ENCODE peak calls at places on chromosomes 16 and 17, in four cellular contexts. A is heart left ventricle, C is neural progenitor cell, D is BE2C. P is an unnamed sample.
A peak's percentile ranks its signal among the peaks of the same experiment; 100 is the strongest.

GRCh38 chr16:53282975-53283946 is 151.0 kb upstream of the RBL2 start:
- DNase-seq in A (no peak), C (peak; percentile 54), D (no peak), P (no peak)

GRCh38 chr17:45018514-45019176 is 32.8 kb downstream of the DCAKD start:
- DNase-seq in A (no peak), C (peak; percentile 31), D (peak; percentile 69), P (peak; percentile 47)

GRCh38 chr17:1203111-1203966 is 23.6 kb upstream of the ABR start:
- DNase-seq in A (peak; percentile 84), C (peak; percentile 94), D (peak; percentile 69), P (peak; percentile 80)

GRCh38 chr17:39612291-39612894 is 4.7 kb upstream of the NEUROD2 start:
- DNase-seq in A (no peak), C (no peak), D (no peak), P (no peak)

GRCh38 chr17:56173958-56174357 is 20.7 kb downstream of the ANKFN1 start:
- DNase-seq in A (no peak), C (no peak), D (no peak), P (no peak)

GRCh38 chr17:20116683-20117309 is 107.6 kb downstream of the SPECC1 start:
- DNase-seq in A (no peak), C (peak; percentile 85), D (peak; percentile 45), P (peak; percentile 55)

GRCh38 chr17:63946440-63947363 is 14.6 kb upstream of the CD79B start:
- DNase-seq in A (no peak), C (peak; percentile 78), D (peak; percentile 74), P (peak; percentile 63)

GRCh38 chr16:17106243-17106791 is 364.4 kb downstream of the XYLT1 start:
- DNase-seq in A (no peak), C (peak; percentile 44), D (no peak), P (no peak)

GRCh38 chr17:21463204-21463661 is 87.1 kb downstream of the KCNJ12 start:
- DNase-seq in A (no peak), C (no peak), D (no peak), P (no peak)

GRCh38 chr17:27259356-27259755 is 34.6 kb upstream of the WSB1 start:
- DNase-seq in A (no peak), C (no peak), D (no peak), P (no peak)

GRCh38 chr16:2856061-2856670 is 1.8 kb downstream of the PRSS22 start:
- DNase-seq in A (no peak), C (no peak), D (peak; percentile 51), P (peak; percentile 9)

GRCh38 chr17:79039171-79039570 is 15.2 kb downstream of the C1QTNF1 start:
- DNase-seq in A (no peak), C (no peak), D (no peak), P (no peak)

GRCh38 chr16:77570574-77570973 is 135.7 kb upstream of the ADAMTS18 start:
- DNase-seq in A (no peak), C (no peak), D (no peak), P (no peak)

GRCh38 chr17:304461-304860 is 48.1 kb downstream of the RPH3AL start:
- DNase-seq in A (peak; percentile 72), C (peak; percentile 71), D (no peak), P (peak; percentile 44)

GRCh38 chr16:1557576-1557975 is 24.1 kb downstream of the TMEM204 start:
- DNase-seq in A (no peak), C (no peak), D (no peak), P (no peak)

GRCh38 chr16:381788-382717 is at the start of gene PGAP6:
- DNase-seq in A (peak; percentile 84), C (peak; percentile 84), D (peak; percentile 75), P (peak; percentile 73)

GRCh38 chr17:52419256-52419655 is 260.7 kb upstream of the CA10 start:
- DNase-seq in A (no peak), C (no peak), D (peak; percentile 12), P (peak; percentile 26)

GRCh38 chr17:71828182-71828596 is 292.6 kb upstream of the SOX9 start:
- DNase-seq in A (no peak), C (peak; percentile 96), D (peak; percentile 78), P (no peak)

GRCh38 chr16:181668-182021 is 1.4 kb downstream of the HBQ1 start:
- DNase-seq in A (no peak), C (no peak), D (no peak), P (no peak)

GRCh38 chr17:63433746-63434591 is 12.1 kb downstream of the CYB561 start:
- DNase-seq in A (peak; percentile 85), C (no peak), D (peak; percentile 60), P (peak; percentile 94)

GRCh38 chr17:20191066-20191465 is 181.9 kb downstream of the SPECC1 start:
- DNase-seq in A (no peak), C (no peak), D (no peak), P (no peak)

GRCh38 chr17:1673041-1673790 is 11.5 kb downstream of the PRPF8 start:
- DNase-seq in A (no peak), C (no peak), D (no peak), P (peak; percentile 86)

GRCh38 chr16:57711-58110 is 4.1 kb downstream of the SNRNP25 start:
- DNase-seq in A (no peak), C (no peak), D (no peak), P (no peak)

GRCh38 chr16:86925067-86925791 is 346.9 kb downstream of the FOXL1 start:
- DNase-seq in A (no peak), C (no peak), D (no peak), P (peak; percentile 28)

GRCh38 chr16:28181557-28181914 is 30.2 kb downstream of the XPO6 start:
- DNase-seq in A (no peak), C (no peak), D (no peak), P (peak; percentile 75)

GRCh38 chr16:28183930-28184329 is 27.8 kb downstream of the XPO6 start:
- DNase-seq in A (no peak), C (no peak), D (no peak), P (no peak)

GRCh38 chr16:28182183-28182582 is 29.6 kb downstream of the XPO6 start:
- DNase-seq in A (no peak), C (no peak), D (no peak), P (no peak)

GRCh38 chr16:28184625-28185024 is 27.1 kb downstream of the XPO6 start:
- DNase-seq in A (no peak), C (no peak), D (no peak), P (no peak)

GRCh38 chr16:28183441-28183840 is 28.3 kb downstream of the XPO6 start:
- DNase-seq in A (no peak), C (no peak), D (no peak), P (no peak)
- H3K4me1 ChIP-seq in A (peaks cover 50% of the 10 kb centered on the region), C (peaks cover 6% of the 10 kb centered on the region), D (peaks cover 11% of the 10 kb centered on the region), P (peaks cover 62% of the 10 kb centered on the region)

DNA sequence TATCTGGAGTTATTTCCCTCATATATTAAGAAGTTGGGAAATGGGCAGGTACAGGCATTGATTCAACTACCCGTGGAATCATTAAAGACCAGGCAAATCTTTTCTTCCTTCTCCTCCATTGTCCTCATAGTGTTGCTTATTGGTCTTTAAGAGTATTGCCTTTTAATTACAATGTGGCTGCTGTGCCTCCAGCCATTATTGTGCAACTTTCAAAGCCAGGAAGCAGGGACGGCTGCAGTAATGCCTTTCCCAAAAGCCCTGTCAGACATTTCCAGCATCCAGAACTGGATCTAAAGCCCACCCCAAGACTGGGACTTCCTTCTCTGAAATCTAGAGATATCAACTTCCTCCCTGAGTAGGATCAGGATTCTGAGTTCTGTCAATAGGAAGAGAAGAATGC is 42.3 kb upstream of the MED9 start:
- DNase-seq in A (no peak), C (no peak), D (no peak), P (no peak)
- H3K4me1 ChIP-seq in A (no peaks in the 10 kb centered on the region), C (no peaks in the 10 kb centered on the region), D (no peaks in the 10 kb centered on the region), P (no peaks in the 10 kb centered on the region)

GRCh38 chr16:89531821-89532526 is 23.8 kb downstream of the SPG7 start:
- DNase-seq in A (no peak), C (no peak), D (no peak), P (no peak)

GRCh38 chr16:89529097-89529496 is 20.9 kb downstream of the SPG7 start:
- DNase-seq in A (no peak), C (no peak), D (no peak), P (no peak)

GRCh38 chr16:89525146-89525913 is 17.1 kb downstream of the SPG7 start:
- DNase-seq in A (no peak), C (no peak), D (no peak), P (no peak)

GRCh38 chr16:89534147-89534788 is 26.1 kb downstream of the SPG7 start:
- DNase-seq in A (no peak), C (no peak), D (no peak), P (no peak)

GRCh38 chr16:89530401-89531381 is 22.5 kb downstream of the SPG7 start:
- DNase-seq in A (no peak), C (no peak), D (no peak), P (no peak)
- H3K4me1 ChIP-seq in A (peaks cover 8% of the 10 kb centered on the region), C (no peaks in the 10 kb centered on the region), D (no peaks in the 10 kb centered on the region), P (no peaks in the 10 kb centered on the region)

GRCh38 chr17:17909078-17909477 is 63.1 kb downstream of the TOM1L2 start:
- DNase-seq in A (no peak), C (no peak), D (no peak), P (no peak)
- H3K4me1 ChIP-seq in A (peaks cover 35% of the 10 kb centered on the region), C (peaks cover 26% of the 10 kb centered on the region), D (no peaks in the 10 kb centered on the region), P (peaks cover 25% of the 10 kb centered on the region)

DNA sequence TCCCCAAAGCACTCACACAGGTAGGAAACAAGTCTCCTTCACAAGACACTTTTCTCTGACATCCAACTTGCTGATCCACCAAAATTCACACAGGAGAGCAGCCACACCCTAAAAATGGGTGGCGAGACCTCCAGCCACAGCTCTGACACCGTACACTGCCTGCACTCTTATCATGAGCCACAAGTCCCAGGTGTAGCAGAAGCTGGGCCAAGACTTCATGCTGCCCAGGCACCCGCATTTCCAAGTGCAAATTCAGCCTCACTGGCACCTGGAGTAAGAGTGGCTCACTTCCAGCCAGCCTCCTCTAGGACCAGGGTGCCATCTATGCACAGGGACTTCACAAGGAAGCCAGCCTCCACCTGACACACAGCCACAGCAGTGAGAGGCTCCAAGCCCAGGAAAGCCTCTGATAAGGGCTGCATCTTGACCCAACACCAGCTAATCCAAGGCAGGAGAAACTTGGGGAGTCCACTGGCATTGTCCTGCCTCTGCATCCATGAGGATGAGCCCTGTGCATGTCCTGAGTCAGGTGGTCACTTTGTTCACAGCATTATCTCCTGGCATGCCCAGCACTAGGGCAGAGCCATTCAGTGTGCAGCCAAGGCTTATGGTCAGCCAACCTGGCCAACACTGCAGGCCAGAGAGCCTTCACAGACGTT is 2.6 kb upstream of the ZNF768 start:
- DNase-seq in A (no peak), C (no peak), D (no peak), P (no peak)
- H3K4me1 ChIP-seq in A (peaks cover 25% of the 10 kb centered on the region), C (peaks cover 9% of the 10 kb centered on the region), D (peaks cover 3% of the 10 kb centered on the region), P (peaks cover 18% of the 10 kb centered on the region)

DNA sequence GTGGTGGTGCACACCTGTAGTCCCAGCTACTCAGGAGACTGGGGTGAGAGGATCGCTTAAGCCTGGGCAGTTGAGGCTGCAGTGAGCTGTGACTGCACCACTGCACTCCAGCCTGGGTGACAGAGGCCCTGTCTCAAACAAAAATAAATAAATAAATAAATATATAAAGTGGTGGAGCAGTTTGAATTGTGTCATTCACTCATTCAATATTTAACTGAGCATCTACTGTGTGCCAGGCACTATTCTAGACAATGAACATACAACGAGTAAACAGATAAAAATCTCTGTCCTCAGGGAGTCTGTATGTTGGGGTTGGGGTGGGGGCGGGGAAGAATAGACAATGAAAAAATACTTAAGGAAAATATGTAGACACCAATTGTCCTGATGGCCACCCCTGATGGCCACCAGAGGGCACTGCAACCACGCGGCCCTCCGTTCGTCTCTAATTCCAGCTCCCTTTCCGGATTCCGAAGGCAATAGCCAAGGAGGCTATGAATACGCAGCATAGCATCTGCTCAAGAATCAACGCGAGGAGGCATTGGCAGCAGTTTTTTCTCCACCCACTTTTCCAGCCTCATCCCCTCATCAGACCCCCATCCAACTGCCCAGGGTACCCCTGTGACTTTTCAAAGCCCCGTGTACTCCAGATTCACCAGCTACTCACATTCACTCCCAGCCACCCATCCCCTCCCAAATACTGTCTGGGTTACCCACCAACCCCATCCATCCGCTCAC is 21.4 kb downstream of the QPRT start:
- DNase-seq in A (peak; percentile 85), C (peak; percentile 87), D (peak; percentile 79), P (peak; percentile 75)
- H3K4me1 ChIP-seq in A (no peaks in the 10 kb centered on the region), C (no peaks in the 10 kb centered on the region), D (no peaks in the 10 kb centered on the region), P (no peaks in the 10 kb centered on the region)